ENCODE peak calls at places on chromosomes 4 and X, in ten cellular contexts. N is stimulated activated CD4-positive, alpha-beta T cell treated with anti-CD3 and anti-CD28 coated beads, Interleukin-4, amount 100 ng/mL, for 1 hour; F is activated CD8-positive, alpha-beta memory T cell treated with anti-CD3 and anti-CD28 coated beads, Interleukin-2, amount 50 U/mL, for 48 hours; W is T follicular helper cell; K is nephron progenitor cell; E is AG08396; Y is HCEC 1CT; O is dermis microvascular lymphatic vessel endothelial cell; H is WTC11; J is psoas muscle. X is an unnamed sample.

GRCh38 chr4:46425775-46426400 is 36.0 kb upstream of the GABRA2 start:
- DNase-seq in N (no peak), F (no peak), W (no peak), K (no peak), E (no peak), Y (no peak), O (no peak), H (no peak), J (no peak), X (no peak)

GRCh38 chrX:19810809-19811208 is 76.6 kb downstream of the SH3KBP1 start:
- DNase-seq in N (no peak), F (no peak), W (no peak), K (no peak), E (peak), Y (peak), O (no peak), H (no peak), J (no peak), X (no peak)

GRCh38 chr4:83631066-83631465 is 95.2 kb downstream of the GPAT3 start:
- DNase-seq in N (no peak), F (no peak), W (no peak), K (no peak), E (no peak), Y (peak), O (peak), H (no peak), J (no peak), X (no peak)

GRCh38 chrX:122641826-122642225 is 542.3 kb upstream of the GRIA3 start:
- DNase-seq in N (no peak), F (no peak), W (no peak), K (no peak), E (no peak), Y (peak), O (no peak), H (no peak), J (no peak), X (no peak)

GRCh38 chrX:153688900-153689590 is 1.3 kb downstream of the SLC6A8 start:
- DNase-seq in N (no peak), F (no peak), W (no peak), K (no peak), E (peak), Y (peak), O (no peak), H (no peak), J (peak), X (no peak)

GRCh38 chrX:19791562-19791961 is 95.8 kb downstream of the SH3KBP1 start:
- DNase-seq in N (no peak), F (no peak), W (no peak), K (no peak), E (no peak), Y (peak), O (no peak), H (no peak), J (no peak), X (no peak)

GRCh38 chrX:1086444-1087409 is 125.7 kb downstream of the CRLF2 start:
- DNase-seq in N (no peak), F (no peak), W (no peak), K (no peak), E (no peak), Y (peak), O (no peak), H (no peak), J (no peak), X (no peak)

GRCh38 chr4:15476396-15476795 is 6.7 kb downstream of the CC2D2A start:
- DNase-seq in N (no peak), F (no peak), W (no peak), K (no peak), E (no peak), Y (no peak), O (no peak), H (no peak), J (no peak), X (no peak)

GRCh38 chr4:147103403-147103946 is 157.8 kb upstream of the TTC29 start:
- DNase-seq in N (no peak), F (no peak), W (no peak), K (no peak), E (peak), Y (peak), O (no peak), H (no peak), J (peak), X (peak)

GRCh38 chr4:7658297-7659204 is 223.8 kb upstream of the PSAPL1 start:
- DNase-seq in N (no peak), F (no peak), W (no peak), K (no peak), E (peak), Y (no peak), O (no peak), H (no peak), J (no peak), X (no peak)

GRCh38 chrX:21493226-21493850 is 119.1 kb downstream of the CNKSR2 start:
- DNase-seq in N (no peak), F (no peak), W (no peak), K (no peak), E (no peak), Y (peak), O (no peak), H (no peak), J (no peak), X (no peak)

GRCh38 chrX:153766871-153767673 is 3.0 kb downstream of the PLXNB3 start:
- DNase-seq in N (no peak), F (peak), W (no peak), K (no peak), E (peak), Y (no peak), O (no peak), H (no peak), J (peak), X (peak)

GRCh38 chr4:6991249-6991648 is 51.9 kb upstream of the TADA2B start:
- DNase-seq in N (no peak), F (no peak), W (no peak), K (no peak), E (no peak), Y (no peak), O (no peak), H (no peak), J (no peak), X (no peak)

GRCh38 chr4:6926681-6927478 is 17.3 kb downstream of the TBC1D14 start:
- DNase-seq in N (peak), F (no peak), W (peak), K (peak), E (peak), Y (no peak), O (no peak), H (no peak), J (peak), X (peak)

GRCh38 chrX:10797493-10797892 is 177.1 kb upstream of the MID1 start:
- DNase-seq in N (no peak), F (no peak), W (no peak), K (no peak), E (peak), Y (peak), O (no peak), H (no peak), J (no peak), X (no peak)

GRCh38 chr4:40763228-40763716 is 13.5 kb downstream of the NSUN7 start:
- DNase-seq in N (no peak), F (no peak), W (no peak), K (no peak), E (no peak), Y (peak), O (no peak), H (no peak), J (no peak), X (no peak)

GRCh38 chr4:110198472-110199419 is at the start of gene ELOVL6:
- DNase-seq in N (peak), F (peak), W (no peak), K (peak), E (peak), Y (peak), O (no peak), H (peak), J (peak), X (peak)

X was measured in islet precursor cell.